ENCODE peak calls at places on chromosome 22, in seven cellular contexts. One of them, this sample, is unnamed.

GRCh38 chr22:42697542-42698013 is 23.1 kb downstream of the A4GALT start:
- DNase-seq in MCF 10A: peak
- DNase-seq in NCI-H1930: no peak
- DNase-seq in neural progenitor cell: no peak
- DNase-seq in NCI-H748 treated with DMSO at 0.1 percent for 48 hours: no peak
- DNase-seq in amygdala: no peak
- DNase-seq in NCI-H1092 treated with DMSO at 0.1 percent for 48 hours: no peak
- DNase-seq in this sample: no peak

GRCh38 chr22:33923033-33923432 is 2.8 kb upstream of the LARGE1 start:
- DNase-seq in MCF 10A: no peak
- DNase-seq in NCI-H1930: no peak
- DNase-seq in neural progenitor cell: no peak
- DNase-seq in NCI-H748 treated with DMSO at 0.1 percent for 48 hours: no peak
- DNase-seq in amygdala: no peak
- DNase-seq in NCI-H1092 treated with DMSO at 0.1 percent for 48 hours: no peak
- DNase-seq in this sample: no peak

GRCh38 chr22:19666663-19667593 is 47.4 kb upstream of the SEPTIN5 start:
- DNase-seq in MCF 10A: no peak
- DNase-seq in NCI-H1930: no peak
- DNase-seq in neural progenitor cell: no peak
- DNase-seq in NCI-H748 treated with DMSO at 0.1 percent for 48 hours: no peak
- DNase-seq in amygdala: no peak
- DNase-seq in NCI-H1092 treated with DMSO at 0.1 percent for 48 hours: no peak
- DNase-seq in this sample: no peak

GRCh38 chr22:41831828-41832552 is 915 bp upstream of the SREBF2 start:
- DNase-seq in MCF 10A: no peak
- DNase-seq in NCI-H1930: no peak
- DNase-seq in neural progenitor cell: no peak
- DNase-seq in NCI-H748 treated with DMSO at 0.1 percent for 48 hours: no peak
- DNase-seq in amygdala: no peak
- DNase-seq in NCI-H1092 treated with DMSO at 0.1 percent for 48 hours: no peak
- DNase-seq in this sample: no peak

GRCh38 chr22:45996241-45997076 is 19.5 kb upstream of the WNT7B start:
- DNase-seq in MCF 10A: no peak
- DNase-seq in NCI-H1930: no peak
- DNase-seq in neural progenitor cell: no peak
- DNase-seq in NCI-H748 treated with DMSO at 0.1 percent for 48 hours: no peak
- DNase-seq in amygdala: no peak
- DNase-seq in NCI-H1092 treated with DMSO at 0.1 percent for 48 hours: no peak
- DNase-seq in this sample: no peak

GRCh38 chr22:17941501-17942406 is 82.6 kb downstream of the MICAL3 start:
- DNase-seq in MCF 10A: no peak
- DNase-seq in NCI-H1930: no peak
- DNase-seq in neural progenitor cell: no peak
- DNase-seq in NCI-H748 treated with DMSO at 0.1 percent for 48 hours: no peak
- DNase-seq in amygdala: no peak
- DNase-seq in NCI-H1092 treated with DMSO at 0.1 percent for 48 hours: no peak
- DNase-seq in this sample: no peak

GRCh38 chr22:29626497-29627195 is 23.2 kb downstream of the NF2 start:
- DNase-seq in MCF 10A: peak
- DNase-seq in NCI-H1930: no peak
- DNase-seq in neural progenitor cell: no peak
- DNase-seq in NCI-H748 treated with DMSO at 0.1 percent for 48 hours: no peak
- DNase-seq in amygdala: no peak
- DNase-seq in NCI-H1092 treated with DMSO at 0.1 percent for 48 hours: no peak
- DNase-seq in this sample: no peak

GRCh38 chr22:28560005-28560742 is 119.5 kb downstream of the TTC28 start:
- DNase-seq in MCF 10A: peak
- DNase-seq in NCI-H1930: no peak
- DNase-seq in neural progenitor cell: no peak
- DNase-seq in NCI-H748 treated with DMSO at 0.1 percent for 48 hours: no peak
- DNase-seq in amygdala: no peak
- DNase-seq in NCI-H1092 treated with DMSO at 0.1 percent for 48 hours: no peak
- DNase-seq in this sample: no peak

GRCh38 chr22:21599053-21599893 is 30.5 kb downstream of the YDJC start:
- DNase-seq in MCF 10A: no peak
- DNase-seq in NCI-H1930: no peak
- DNase-seq in neural progenitor cell: no peak
- DNase-seq in NCI-H748 treated with DMSO at 0.1 percent for 48 hours: no peak
- DNase-seq in amygdala: no peak
- DNase-seq in NCI-H1092 treated with DMSO at 0.1 percent for 48 hours: no peak
- DNase-seq in this sample: no peak

GRCh38 chr22:38172489-38173155 is 9.0 kb downstream of the PLA2G6 start:
- DNase-seq in MCF 10A: peak
- DNase-seq in NCI-H1930: no peak
- DNase-seq in neural progenitor cell: no peak
- DNase-seq in NCI-H748 treated with DMSO at 0.1 percent for 48 hours: no peak
- DNase-seq in amygdala: no peak
- DNase-seq in NCI-H1092 treated with DMSO at 0.1 percent for 48 hours: peak
- DNase-seq in this sample: no peak

GRCh38 chr22:40183029-40183581 is 5.4 kb downstream of the TNRC6B start:
- DNase-seq in MCF 10A: peak
- DNase-seq in NCI-H1930: no peak
- DNase-seq in neural progenitor cell: peak
- DNase-seq in NCI-H748 treated with DMSO at 0.1 percent for 48 hours: no peak
- DNase-seq in amygdala: no peak
- DNase-seq in NCI-H1092 treated with DMSO at 0.1 percent for 48 hours: no peak
- DNase-seq in this sample: no peak

GRCh38 chr22:45476814-45477213 is 25.9 kb upstream of the FBLN1 start:
- DNase-seq in MCF 10A: peak
- DNase-seq in NCI-H1930: no peak
- DNase-seq in neural progenitor cell: no peak
- DNase-seq in NCI-H748 treated with DMSO at 0.1 percent for 48 hours: no peak
- DNase-seq in amygdala: no peak
- DNase-seq in NCI-H1092 treated with DMSO at 0.1 percent for 48 hours: no peak
- DNase-seq in this sample: no peak

GRCh38 chr22:37905534-37906363 is at the start of gene MICALL1:
- DNase-seq in MCF 10A: peak
- DNase-seq in NCI-H1930: peak
- DNase-seq in neural progenitor cell: peak
- DNase-seq in NCI-H748 treated with DMSO at 0.1 percent for 48 hours: peak
- DNase-seq in amygdala: no peak
- DNase-seq in NCI-H1092 treated with DMSO at 0.1 percent for 48 hours: peak
- DNase-seq in this sample: peak

GRCh38 chr22:17903564-17904295 is 120.6 kb downstream of the MICAL3 start:
- DNase-seq in MCF 10A: no peak
- DNase-seq in NCI-H1930: no peak
- DNase-seq in neural progenitor cell: peak
- DNase-seq in NCI-H748 treated with DMSO at 0.1 percent for 48 hours: no peak
- DNase-seq in amygdala: no peak
- DNase-seq in NCI-H1092 treated with DMSO at 0.1 percent for 48 hours: no peak
- DNase-seq in this sample: no peak

GRCh38 chr22:31084811-31085492 is 3.8 kb downstream of the SMTN start:
- DNase-seq in MCF 10A: peak
- DNase-seq in NCI-H1930: no peak
- DNase-seq in neural progenitor cell: peak
- DNase-seq in NCI-H748 treated with DMSO at 0.1 percent for 48 hours: no peak
- DNase-seq in amygdala: no peak
- DNase-seq in NCI-H1092 treated with DMSO at 0.1 percent for 48 hours: no peak
- DNase-seq in this sample: no peak

GRCh38 chr22:49674479-49674830 is 153.2 kb downstream of the BRD1 start:
- DNase-seq in MCF 10A: no peak
- DNase-seq in NCI-H1930: no peak
- DNase-seq in neural progenitor cell: no peak
- DNase-seq in NCI-H748 treated with DMSO at 0.1 percent for 48 hours: no peak
- DNase-seq in amygdala: no peak
- DNase-seq in NCI-H1092 treated with DMSO at 0.1 percent for 48 hours: no peak
- DNase-seq in this sample: no peak

GRCh38 chr22:27796829-27797792 is 4.4 kb downstream of the MN1 start:
- DNase-seq in MCF 10A: no peak
- DNase-seq in NCI-H1930: no peak
- DNase-seq in neural progenitor cell: no peak
- DNase-seq in NCI-H748 treated with DMSO at 0.1 percent for 48 hours: no peak
- DNase-seq in amygdala: no peak
- DNase-seq in NCI-H1092 treated with DMSO at 0.1 percent for 48 hours: no peak
- DNase-seq in this sample: no peak

GRCh38 chr22:29570456-29570855 is 10.5 kb downstream of the NIPSNAP1 start:
- DNase-seq in MCF 10A: no peak
- DNase-seq in NCI-H1930: no peak
- DNase-seq in neural progenitor cell: no peak
- DNase-seq in NCI-H748 treated with DMSO at 0.1 percent for 48 hours: no peak
- DNase-seq in amygdala: no peak
- DNase-seq in NCI-H1092 treated with DMSO at 0.1 percent for 48 hours: no peak
- DNase-seq in this sample: no peak

GRCh38 chr22:29994941-29995340 is 85.3 kb upstream of the HORMAD2 start:
- DNase-seq in MCF 10A: no peak
- DNase-seq in NCI-H1930: no peak
- DNase-seq in neural progenitor cell: no peak
- DNase-seq in NCI-H748 treated with DMSO at 0.1 percent for 48 hours: no peak
- DNase-seq in amygdala: no peak
- DNase-seq in NCI-H1092 treated with DMSO at 0.1 percent for 48 hours: no peak
- DNase-seq in this sample: no peak

GRCh38 chr22:36328635-36329216 is 59.0 kb downstream of the MYH9 start:
- DNase-seq in MCF 10A: peak
- DNase-seq in NCI-H1930: no peak
- DNase-seq in neural progenitor cell: no peak
- DNase-seq in NCI-H748 treated with DMSO at 0.1 percent for 48 hours: no peak
- DNase-seq in amygdala: no peak
- DNase-seq in NCI-H1092 treated with DMSO at 0.1 percent for 48 hours: peak
- DNase-seq in this sample: no peak

GRCh38 chr22:45678961-45679912 is 7.6 kb downstream of the ATXN10 start:
- DNase-seq in MCF 10A: peak
- DNase-seq in NCI-H1930: no peak
- DNase-seq in neural progenitor cell: no peak
- DNase-seq in NCI-H748 treated with DMSO at 0.1 percent for 48 hours: no peak
- DNase-seq in amygdala: no peak
- DNase-seq in NCI-H1092 treated with DMSO at 0.1 percent for 48 hours: no peak
- DNase-seq in this sample: no peak

GRCh38 chr22:41833369-41834004 is 582 bp downstream of the SREBF2 start:
- DNase-seq in MCF 10A: peak
- DNase-seq in NCI-H1930: no peak
- DNase-seq in neural progenitor cell: peak
- DNase-seq in NCI-H748 treated with DMSO at 0.1 percent for 48 hours: no peak
- DNase-seq in amygdala: no peak
- DNase-seq in NCI-H1092 treated with DMSO at 0.1 percent for 48 hours: peak
- DNase-seq in this sample: no peak

GRCh38 chr22:46171940-46172339 is 21.6 kb downstream of the PPARA start:
- DNase-seq in MCF 10A: peak
- DNase-seq in NCI-H1930: no peak
- DNase-seq in neural progenitor cell: no peak
- DNase-seq in NCI-H748 treated with DMSO at 0.1 percent for 48 hours: no peak
- DNase-seq in amygdala: no peak
- DNase-seq in NCI-H1092 treated with DMSO at 0.1 percent for 48 hours: no peak
- DNase-seq in this sample: no peak

GRCh38 chr22:48241658-48242057 is 1479.2 kb downstream of the TBC1D22A start:
- DNase-seq in MCF 10A: no peak
- DNase-seq in NCI-H1930: no peak
- DNase-seq in neural progenitor cell: no peak
- DNase-seq in NCI-H748 treated with DMSO at 0.1 percent for 48 hours: no peak
- DNase-seq in amygdala: no peak
- DNase-seq in NCI-H1092 treated with DMSO at 0.1 percent for 48 hours: no peak
- DNase-seq in this sample: no peak

GRCh38 chr22:39598017-39598965 is 27.7 kb downstream of the CACNA1I start:
- DNase-seq in MCF 10A: peak
- DNase-seq in NCI-H1930: peak
- DNase-seq in neural progenitor cell: peak
- DNase-seq in NCI-H748 treated with DMSO at 0.1 percent for 48 hours: peak
- DNase-seq in amygdala: no peak
- DNase-seq in NCI-H1092 treated with DMSO at 0.1 percent for 48 hours: no peak
- DNase-seq in this sample: no peak

GRCh38 chr22:37982938-37983859 is 1.2 kb downstream of the SOX10 start:
- DNase-seq in MCF 10A: no peak
- DNase-seq in NCI-H1930: no peak
- DNase-seq in neural progenitor cell: peak
- DNase-seq in NCI-H748 treated with DMSO at 0.1 percent for 48 hours: no peak
- DNase-seq in amygdala: no peak
- DNase-seq in NCI-H1092 treated with DMSO at 0.1 percent for 48 hours: no peak
- DNase-seq in this sample: no peak

GRCh38 chr22:27512283-27512761 is 289.2 kb downstream of the MN1 start:
- DNase-seq in MCF 10A: peak
- DNase-seq in NCI-H1930: no peak
- DNase-seq in neural progenitor cell: no peak
- DNase-seq in NCI-H748 treated with DMSO at 0.1 percent for 48 hours: no peak
- DNase-seq in amygdala: no peak
- DNase-seq in NCI-H1092 treated with DMSO at 0.1 percent for 48 hours: no peak
- DNase-seq in this sample: no peak

GRCh38 chr22:33896801-33897620 is 23.3 kb downstream of the LARGE1 start:
- DNase-seq in MCF 10A: no peak
- DNase-seq in NCI-H1930: no peak
- DNase-seq in neural progenitor cell: no peak
- DNase-seq in NCI-H748 treated with DMSO at 0.1 percent for 48 hours: no peak
- DNase-seq in amygdala: no peak
- DNase-seq in NCI-H1092 treated with DMSO at 0.1 percent for 48 hours: no peak
- DNase-seq in this sample: no peak

GRCh38 chr22:49011379-49011768 is 816.3 kb downstream of the BRD1 start:
- DNase-seq in MCF 10A: no peak
- DNase-seq in NCI-H1930: no peak
- DNase-seq in neural progenitor cell: no peak
- DNase-seq in NCI-H748 treated with DMSO at 0.1 percent for 48 hours: no peak
- DNase-seq in amygdala: no peak
- DNase-seq in NCI-H1092 treated with DMSO at 0.1 percent for 48 hours: no peak
- DNase-seq in this sample: no peak

GRCh38 chr22:48501231-48501750 is 1326.4 kb downstream of the BRD1 start:
- DNase-seq in MCF 10A: no peak
- DNase-seq in NCI-H1930: no peak
- DNase-seq in neural progenitor cell: no peak
- DNase-seq in NCI-H748 treated with DMSO at 0.1 percent for 48 hours: no peak
- DNase-seq in amygdala: no peak
- DNase-seq in NCI-H1092 treated with DMSO at 0.1 percent for 48 hours: no peak
- DNase-seq in this sample: no peak

GRCh38 chr22:30438559-30438958 is 13.0 kb downstream of the MTFP1 start:
- DNase-seq in MCF 10A: no peak
- DNase-seq in NCI-H1930: no peak
- DNase-seq in neural progenitor cell: no peak
- DNase-seq in NCI-H748 treated with DMSO at 0.1 percent for 48 hours: no peak
- DNase-seq in amygdala: no peak
- DNase-seq in NCI-H1092 treated with DMSO at 0.1 percent for 48 hours: no peak
- DNase-seq in this sample: no peak